ENCODE peak calls at places on chromosomes 11 and 22, in eight cellular contexts. Y is nucleus accumbens; P is sigmoid colon; X is Karpas-422; I is HTR-8/SVneo; R is GM23338; C is 8988T; H is naive thymus-derived CD8-positive, alpha-beta T cell. E is an unnamed sample.

GRCh38 chr11:109849946-109850345 is 243.2 kb upstream of the ZC3H12C start:
- DNase-seq in C (no peak), R (no peak), Y (no peak), I (no peak), P (no peak), H (no peak), X (no peak), E (no peak)

GRCh38 chr22:48676266-48677167 is 1151.2 kb downstream of the BRD1 start:
- DNase-seq in H (no peak), X (no peak), Y (no peak), I (no peak), R (no peak), P (no peak), C (no peak), E (no peak)

GRCh38 chr11:89660234-89660633 is 49.9 kb upstream of the TRIM77 start:
- DNase-seq in R (peak), P (no peak), X (peak), I (no peak), Y (no peak), H (no peak), C (no peak), E (no peak)

GRCh38 chr11:41010361-41011050 is 448.9 kb downstream of the LRRC4C start:
- DNase-seq in Y (no peak), I (no peak), R (no peak), P (no peak), X (no peak), C (no peak), H (no peak), E (no peak)

GRCh38 chr11:111409915-111410314 is 30.8 kb upstream of the POU2AF1 start:
- DNase-seq in X (peak), H (no peak), R (no peak), Y (no peak), C (no peak), I (no peak), P (no peak), E (no peak)

GRCh38 chr11:86196291-86196690 is 48.3 kb upstream of the EED start:
- DNase-seq in Y (no peak), I (no peak), H (no peak), C (no peak), X (no peak), P (no peak), R (no peak), E (no peak)

GRCh38 chr11:83459802-83460201 is 173.6 kb upstream of the CCDC90B start:
- DNase-seq in Y (no peak), C (no peak), H (no peak), R (no peak), X (no peak), P (no peak), I (no peak), E (no peak)

GRCh38 chr11:65414776-65415498 is 7.7 kb upstream of the NEAT1 start:
- DNase-seq in H (no peak), R (no peak), Y (no peak), X (no peak), C (peak), I (no peak), P (peak), E (no peak)

GRCh38 chr11:131888230-131888826 is 517.9 kb downstream of the NTM start:
- DNase-seq in Y (no peak), H (no peak), X (no peak), I (peak), P (no peak), R (no peak), C (no peak), E (no peak)

GRCh38 chr11:71272161-71272560 is 19.8 kb upstream of the SHANK2 start:
- DNase-seq in P (peak), Y (no peak), C (no peak), H (no peak), R (no peak), X (no peak), I (no peak), E (no peak)

GRCh38 chr11:92071660-92072059 is 153.0 kb upstream of the FAT3 start:
- DNase-seq in C (no peak), R (no peak), X (no peak), I (no peak), H (no peak), P (no peak), Y (no peak), E (no peak)

GRCh38 chr11:11952036-11952435 is 56.4 kb downstream of the DKK3 start:
- DNase-seq in P (no peak), X (no peak), C (no peak), Y (no peak), I (no peak), H (no peak), R (no peak), E (no peak)

GRCh38 chr11:128456566-128457268 is 130.6 kb downstream of the ETS1 start:
- DNase-seq in X (no peak), I (no peak), R (no peak), Y (no peak), C (no peak), P (no peak), H (no peak), E (no peak)

GRCh38 chr11:2534957-2535672 is 90.3 kb downstream of the KCNQ1 start:
- DNase-seq in R (no peak), I (no peak), Y (no peak), C (no peak), H (no peak), X (no peak), P (peak), E (no peak)

GRCh38 chr11:86687083-86687799 is 14.8 kb upstream of the ME3 start:
- DNase-seq in P (no peak), C (no peak), I (no peak), X (no peak), H (no peak), R (no peak), Y (no peak), E (no peak)

GRCh38 chr11:15641191-15641810 is 526.6 kb downstream of the INSC start:
- DNase-seq in R (no peak), H (no peak), C (no peak), X (no peak), I (no peak), Y (no peak), P (no peak), E (no peak)

E was measured in right atrium auricular region.